ENCODE peak calls at places on chromosomes 6 and 20, in four cellular contexts. One of them, this sample, is unnamed.

GRCh38 chr20:15220778-15221565 is 883.6 kb upstream of the FLRT3 start:
- DNase-seq in spleen: no peak
- DNase-seq in osteoblast: no peak
- DNase-seq in endodermal cell: no peak
- DNase-seq in this sample: no peak

GRCh38 chr6:2448826-2449571 is 203.6 kb upstream of the GMDS start:
- DNase-seq in osteoblast: peak; percentile 89
- DNase-seq in endodermal cell: peak; percentile 72
- DNase-seq in spleen: no peak
- DNase-seq in this sample: no peak

GRCh38 chr6:120844084-120844483 is 490.2 kb downstream of the TBC1D32 start:
- DNase-seq in spleen: no peak
- DNase-seq in osteoblast: no peak
- DNase-seq in endodermal cell: no peak
- DNase-seq in this sample: no peak

GRCh38 chr20:23596856-23597255 is 8.9 kb downstream of the CST9 start:
- DNase-seq in spleen: no peak
- DNase-seq in endodermal cell: no peak
- DNase-seq in osteoblast: no peak
- DNase-seq in this sample: no peak

GRCh38 chr20:51398552-51398951 is 144.0 kb downstream of the NFATC2 start:
- DNase-seq in endodermal cell: no peak
- DNase-seq in spleen: no peak
- DNase-seq in osteoblast: no peak
- DNase-seq in this sample: no peak

GRCh38 chr6:110513001-110513400 is 36.6 kb upstream of the SLC22A16 start:
- DNase-seq in spleen: no peak
- DNase-seq in endodermal cell: no peak
- DNase-seq in osteoblast: no peak
- DNase-seq in this sample: no peak

GRCh38 chr20:48002517-48002970 is 217.3 kb upstream of the SULF2 start:
- DNase-seq in osteoblast: no peak
- DNase-seq in endodermal cell: no peak
- DNase-seq in spleen: no peak
- DNase-seq in this sample: no peak

GRCh38 chr20:7980332-7981046 is 39.1 kb downstream of the TMX4 start:
- DNase-seq in osteoblast: no peak
- DNase-seq in endodermal cell: peak; percentile 53
- DNase-seq in spleen: no peak
- DNase-seq in this sample: no peak

GRCh38 chr6:167706313-167707109 is 120.2 kb upstream of the AFDN start:
- DNase-seq in spleen: peak; percentile 72
- DNase-seq in endodermal cell: peak; percentile 41
- DNase-seq in osteoblast: no peak
- DNase-seq in this sample: no peak

GRCh38 chr6:110366241-110366640 is 8.1 kb upstream of the METTL24 start:
- DNase-seq in spleen: no peak
- DNase-seq in endodermal cell: no peak
- DNase-seq in osteoblast: no peak
- DNase-seq in this sample: no peak

GRCh38 chr20:14336667-14337066 is 745 bp downstream of the FLRT3 start:
- DNase-seq in osteoblast: no peak
- DNase-seq in endodermal cell: peak; percentile 58
- DNase-seq in spleen: no peak
- DNase-seq in this sample: no peak

GRCh38 chr6:1316482-1317220 is 4.8 kb downstream of the FOXQ1 start:
- DNase-seq in spleen: no peak
- DNase-seq in endodermal cell: peak; percentile 82
- DNase-seq in osteoblast: peak; percentile 88
- DNase-seq in this sample: no peak

GRCh38 chr20:39433461-39433860 is 471.3 kb downstream of the DHX35 start:
- DNase-seq in osteoblast: no peak
- DNase-seq in endodermal cell: no peak
- DNase-seq in spleen: no peak
- DNase-seq in this sample: no peak

GRCh38 chr6:100420711-100421110 is 44.0 kb downstream of the SIM1 start:
- DNase-seq in spleen: no peak
- DNase-seq in endodermal cell: peak; percentile 74
- DNase-seq in osteoblast: no peak
- DNase-seq in this sample: no peak

GRCh38 chr20:10883166-10883565 is 209.4 kb upstream of the JAG1 start:
- DNase-seq in osteoblast: no peak
- DNase-seq in spleen: no peak
- DNase-seq in endodermal cell: no peak
- DNase-seq in this sample: no peak

GRCh38 chr6:52962701-52963100 is 32.4 kb downstream of the GSTA4 start:
- DNase-seq in endodermal cell: no peak
- DNase-seq in osteoblast: no peak
- DNase-seq in spleen: no peak
- DNase-seq in this sample: no peak
- H3K4me1 ChIP-seq in endodermal cell: no peaks in the 10 kb centered on the region
- H3K4me1 ChIP-seq in osteoblast: no peaks in the 10 kb centered on the region
- H3K4me1 ChIP-seq in spleen: no peaks in the 10 kb centered on the region
- H3K4me1 ChIP-seq in this sample: no peaks in the 10 kb centered on the region

DNA sequence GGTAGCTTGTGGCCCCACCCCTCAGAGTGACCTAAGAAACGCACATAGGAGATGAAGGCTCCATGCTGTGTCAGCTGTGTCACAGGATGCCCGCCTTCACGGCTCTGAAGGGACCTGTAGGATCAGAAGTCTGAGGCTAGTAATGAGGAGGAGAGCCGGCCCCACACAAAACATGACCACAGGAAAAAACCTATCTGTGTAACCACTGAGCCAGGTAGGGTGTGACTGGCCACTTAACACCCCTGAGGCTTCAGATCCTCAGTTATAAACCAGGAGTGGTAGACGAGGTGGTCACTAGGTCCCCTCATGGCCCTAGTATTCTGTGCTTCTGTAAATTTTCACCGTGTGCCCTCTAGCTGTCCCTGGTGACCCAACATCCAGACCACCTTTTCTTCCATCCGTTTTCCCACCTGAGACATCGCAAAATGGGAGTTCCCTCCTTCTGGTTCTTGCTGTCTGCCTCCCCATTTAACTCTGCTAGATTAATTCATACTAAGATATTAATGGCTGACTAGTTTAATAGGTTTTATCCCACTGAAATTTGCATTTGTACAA is 52.8 kb downstream of the TBC1D7 start:
- DNase-seq in spleen: no peak
- DNase-seq in osteoblast: no peak
- DNase-seq in endodermal cell: no peak
- DNase-seq in this sample: no peak
- TF ChIP-seq CTCF in spleen: no peak
- TF ChIP-seq CTCF in osteoblast: no peak
- TF ChIP-seq CTCF in endodermal cell: no peak
- TF ChIP-seq CTCF in this sample: no peak

GRCh38 chr20:1944345-1945099 is 49.3 kb downstream of the SIRPA start:
- DNase-seq in endodermal cell: no peak
- DNase-seq in osteoblast: no peak
- DNase-seq in spleen: peak; percentile 36
- DNase-seq in this sample: no peak
- H3K4me1 ChIP-seq in endodermal cell: peaks cover 2% of the 10 kb centered on the region
- H3K4me1 ChIP-seq in osteoblast: peaks cover 25% of the 10 kb centered on the region
- H3K4me1 ChIP-seq in spleen: no peaks in the 10 kb centered on the region
- H3K4me1 ChIP-seq in this sample: peaks cover 64% of the 10 kb centered on the region

GRCh38 chr6:132115714-132116366 is 164.7 kb upstream of the CCN2 start:
- DNase-seq in osteoblast: no peak
- DNase-seq in spleen: no peak
- DNase-seq in endodermal cell: no peak
- DNase-seq in this sample: no peak
- TF ChIP-seq CTCF in osteoblast: no peak
- TF ChIP-seq CTCF in spleen: no peak
- TF ChIP-seq CTCF in endodermal cell: no peak
- TF ChIP-seq CTCF in this sample: no peak

GRCh38 chr20:62820208-62820961 is 3.5 kb downstream of the COL9A3 start:
- DNase-seq in osteoblast: peak; percentile 86
- DNase-seq in spleen: no peak
- DNase-seq in endodermal cell: no peak
- DNase-seq in this sample: no peak

GRCh38 chr20:62822239-62822787 is 5.5 kb downstream of the COL9A3 start:
- DNase-seq in osteoblast: no peak
- DNase-seq in spleen: no peak
- DNase-seq in endodermal cell: no peak
- DNase-seq in this sample: no peak

GRCh38 chr20:62820962-62821725 is 4.3 kb downstream of the COL9A3 start:
- DNase-seq in spleen: no peak
- DNase-seq in osteoblast: peak; percentile 86
- DNase-seq in endodermal cell: no peak
- DNase-seq in this sample: no peak

GRCh38 chr20:62822788-62823651 is 6.2 kb downstream of the COL9A3 start:
- DNase-seq in spleen: no peak
- DNase-seq in osteoblast: peak; percentile 97
- DNase-seq in endodermal cell: peak; percentile 86
- DNase-seq in this sample: no peak

GRCh38 chr20:62821726-62822210 is 4.9 kb downstream of the COL9A3 start:
- DNase-seq in osteoblast: peak; percentile 78
- DNase-seq in spleen: no peak
- DNase-seq in endodermal cell: no peak
- DNase-seq in this sample: no peak
- H3K4me1 ChIP-seq in osteoblast: peaks cover 17% of the 10 kb centered on the region
- H3K4me1 ChIP-seq in spleen: peaks cover 3% of the 10 kb centered on the region
- H3K4me1 ChIP-seq in endodermal cell: peaks cover 14% of the 10 kb centered on the region
- H3K4me1 ChIP-seq in this sample: peaks cover 52% of the 10 kb centered on the region

GRCh38 chr20:1254307-1254706 is 11.8 kb upstream of the SNPH start:
- DNase-seq in osteoblast: no peak
- DNase-seq in endodermal cell: no peak
- DNase-seq in spleen: no peak
- DNase-seq in this sample: no peak
- TF ChIP-seq CTCF in osteoblast: no peak
- TF ChIP-seq CTCF in endodermal cell: no peak
- TF ChIP-seq CTCF in spleen: no peak
- TF ChIP-seq CTCF in this sample: no peak

This sample was measured in right atrium auricular region.